ENCODE peak calls at places on chromosome 15, in nine cellular contexts. K is HEK293T; B is GF-D8; F is stimulated activated CD4-positive, alpha-beta T cell treated with anti-CD3 and anti-CD28 coated beads, Interleukin-1b, Interleukin-23, amount 100 ng/mL, for 4 hours; O is hypothalamus; G is Panc1; R is testis; S is ACHN; Y is B cell. E is an unnamed sample.
A peak's percentile ranks its signal among the peaks of the same experiment; 100 is the strongest.

GRCh38 chr15:84398763-84399701 is 163.5 kb downstream of the GOLGA6L4 start:
- DNase-seq in R (peak; percentile 8), O (no peak), G (no peak), K (no peak), Y (peak; percentile 32), S (no peak), F (no peak), B (no peak), E (no peak)

GRCh38 chr15:96020133-96020532 is 310.4 kb upstream of the NR2F2 start:
- DNase-seq in R (no peak), S (no peak), K (no peak), G (no peak), F (no peak), B (no peak), Y (no peak), O (no peak), E (no peak)

GRCh38 chr15:38176155-38176554 is 76.5 kb upstream of the SPRED1 start:
- DNase-seq in K (no peak), R (no peak), Y (no peak), G (no peak), B (no peak), O (no peak), F (no peak), S (peak; percentile 45), E (no peak)

GRCh38 chr15:90439946-90440345 is 51.9 kb downstream of the IQGAP1 start:
- DNase-seq in S (no peak), F (no peak), O (no peak), G (no peak), R (no peak), Y (no peak), B (no peak), K (no peak), E (no peak)

GRCh38 chr15:99556010-99556409 is 9.8 kb upstream of the MEF2A start:
- DNase-seq in S (no peak), F (no peak), G (no peak), B (no peak), R (no peak), O (no peak), Y (peak; percentile 65), K (no peak), E (no peak)

GRCh38 chr15:32730677-32731654 is 13.2 kb downstream of the GREM1 start:
- DNase-seq in B (no peak), K (peak; percentile 46), G (no peak), O (no peak), S (peak; percentile 40), F (no peak), R (peak; percentile 28), Y (no peak), E (peak; percentile 28)

GRCh38 chr15:29925227-29926082 is 103.2 kb upstream of the TJP1 start:
- DNase-seq in B (no peak), F (peak; percentile 19), O (no peak), R (peak; percentile 87), K (peak; percentile 66), S (peak; percentile 86), G (no peak), Y (no peak), E (peak; percentile 82)

GRCh38 chr15:56654624-56655023 is 78.7 kb downstream of the ZNF280D start:
- DNase-seq in Y (no peak), B (no peak), S (no peak), R (no peak), F (no peak), K (no peak), G (no peak), O (no peak), E (no peak)

GRCh38 chr15:25470230-25470629 is 31.4 kb upstream of the UBE3A start:
- DNase-seq in S (no peak), B (no peak), K (no peak), F (no peak), G (no peak), Y (no peak), O (no peak), R (no peak), E (no peak)

GRCh38 chr15:98000249-98001203 is 40.0 kb downstream of the ARRDC4 start:
- DNase-seq in K (no peak), B (no peak), G (no peak), R (no peak), S (peak; percentile 72), O (no peak), F (no peak), Y (no peak), E (no peak)

GRCh38 chr15:33068007-33068441 is 126.5 kb downstream of the FMN1 start:
- DNase-seq in S (no peak), K (peak; percentile 19), O (no peak), F (no peak), G (no peak), Y (no peak), B (no peak), R (peak; percentile 57), E (peak; percentile 23)

GRCh38 chr15:86558678-86559077 is 479.0 kb downstream of the AGBL1 start:
- DNase-seq in Y (no peak), F (no peak), R (no peak), S (no peak), K (no peak), B (no peak), O (no peak), G (no peak), E (no peak)

GRCh38 chr15:72979754-72980153 is 72.5 kb upstream of the NEO1 start:
- DNase-seq in F (no peak), O (no peak), R (no peak), S (no peak), K (no peak), B (no peak), Y (no peak), G (no peak), E (no peak)

GRCh38 chr15:79970921-79971434 is at the start of gene BCL2A1:
- DNase-seq in G (peak; percentile 93), K (no peak), S (peak; percentile 31), O (no peak), R (peak; percentile 28), Y (peak; percentile 74), F (peak; percentile 32), B (peak; percentile 91), E (peak; percentile 30)

GRCh38 chr15:99016680-99017321 is 9.2 kb upstream of the PGPEP1L start:
- DNase-seq in B (no peak), O (no peak), S (no peak), F (no peak), R (no peak), Y (no peak), G (peak; percentile 50), K (no peak), E (no peak)

GRCh38 chr15:78325092-78325843 is 14.9 kb upstream of the CRABP1 start:
- DNase-seq in R (no peak), K (no peak), B (no peak), Y (no peak), F (no peak), G (no peak), S (no peak), O (no peak), E (no peak)

GRCh38 chr15:44728576-44729393 is 7.5 kb upstream of the TRIM69 start:
- DNase-seq in B (peak; percentile 90), F (peak; percentile 79), Y (peak; percentile 96), S (peak; percentile 98), K (peak; percentile 80), O (peak; percentile 54), G (peak; percentile 98), R (peak; percentile 97), E (peak; percentile 98)

GRCh38 chr15:92122259-92122658 is 268.8 kb downstream of the SLCO3A1 start:
- DNase-seq in G (no peak), F (no peak), Y (peak; percentile 23), R (no peak), K (no peak), B (no peak), O (no peak), S (no peak), E (no peak)

GRCh38 chr15:33587773-33588172 is 277.0 kb downstream of the RYR3 start:
- DNase-seq in G (no peak), K (no peak), B (no peak), O (no peak), F (no peak), S (peak; percentile 3), R (no peak), Y (no peak), E (no peak)

E was measured in lung microvascular endothelial cell.